ENCODE peak calls at places on chromosomes 2 and 18, in five cellular contexts. Q, C, U, K and G are unnamed samples.

GRCh38 chr2:66587216-66587615 is 152.3 kb downstream of the MEIS1 start:
- DNase-seq in Q (no peak), C (no peak), U (peak; percentile 79), K (no peak), G (no peak)

GRCh38 chr18:49399003-49399402 is 61.4 kb downstream of the DYM start:
- DNase-seq in Q (no peak), C (no peak), U (peak; percentile 31), K (no peak), G (no peak)

GRCh38 chr2:235496239-235496621 is 2.4 kb downstream of the AGAP1 start:
- DNase-seq in Q (no peak), C (no peak), U (peak; percentile 33), K (no peak), G (no peak)

GRCh38 chr2:219430633-219431615 is 3.7 kb upstream of the SPEG start:
- DNase-seq in Q (no peak), C (no peak), U (peak; percentile 69), K (no peak), G (no peak)

GRCh38 chr18:62781893-62782292 is 66.6 kb downstream of the PHLPP1 start:
- DNase-seq in Q (no peak), C (no peak), U (peak; percentile 81), K (peak; percentile 10), G (no peak)

GRCh38 chr18:37540424-37541121 is 25.0 kb downstream of the CELF4 start:
- DNase-seq in Q (no peak), C (no peak), U (peak; percentile 33), K (no peak), G (no peak)

GRCh38 chr2:151251012-151251411 is 10.7 kb downstream of the RBM43 start:
- DNase-seq in Q (no peak), C (no peak), U (no peak), K (no peak), G (no peak)

GRCh38 chr2:154484338-154485099 is 214.0 kb upstream of the KCNJ3 start:
- DNase-seq in Q (no peak), C (no peak), U (peak; percentile 52), K (no peak), G (no peak)

GRCh38 chr2:105510761-105511669 is 112.2 kb upstream of the FHL2 start:
- DNase-seq in Q (no peak), C (no peak), U (peak; percentile 80), K (no peak), G (no peak)